ENCODE peak calls at places on chromosomes 11 and 22, in ten cellular contexts. M is fibroblast of the aortic adventitia, Q is Peyer's patch, C is left lung, F is fibroblast of pulmonary artery, G is cardiac fibroblast, D is fibroblast of villous mesenchyme, E is adrenal gland, T is HFF-Myc, L is stomach. X is an unnamed sample.

GRCh38 chr22:39559456-39560105 is 11.0 kb upstream of the CACNA1I start:
- DNase-seq in M (no peak), Q (no peak), C (no peak), F (no peak), G (no peak), D (no peak), E (no peak), T (no peak), L (no peak), X (no peak)

GRCh38 chr22:36445158-36445668 is 36.2 kb downstream of the TXN2 start:
- DNase-seq in M (peak), Q (no peak), C (no peak), F (peak), G (peak), D (peak), E (peak), T (no peak), L (no peak), X (peak)

GRCh38 chr22:16987822-16988221 is 20.2 kb downstream of the GAB4 start:
- DNase-seq in M (no peak), Q (no peak), C (no peak), F (no peak), G (no peak), D (no peak), E (no peak), T (no peak), L (no peak), X (no peak)

GRCh38 chr22:30144391-30144790 is 64.1 kb downstream of the HORMAD2 start:
- DNase-seq in M (no peak), Q (no peak), C (no peak), F (no peak), G (no peak), D (no peak), E (no peak), T (no peak), L (no peak), X (no peak)

GRCh38 chr11:57073121-57073520 is 84.4 kb downstream of the OR5AK2 start:
- DNase-seq in M (peak), Q (no peak), C (no peak), F (peak), G (peak), D (no peak), E (no peak), T (no peak), L (no peak), X (no peak)

GRCh38 chr11:133342453-133342852 is 189.8 kb downstream of the OPCML start:
- DNase-seq in M (no peak), Q (no peak), C (no peak), F (no peak), G (no peak), D (no peak), E (no peak), T (no peak), L (no peak), X (no peak)

GRCh38 chr11:113412675-113413074 is 25.1 kb downstream of the ANKK1 start:
- DNase-seq in M (no peak), Q (no peak), C (no peak), F (no peak), G (no peak), D (no peak), E (no peak), T (no peak), L (no peak), X (no peak)

GRCh38 chr22:40241200-40241763 is 63.6 kb downstream of the TNRC6B start:
- DNase-seq in M (no peak), Q (no peak), C (no peak), F (no peak), G (no peak), D (no peak), E (no peak), T (no peak), L (no peak), X (no peak)

GRCh38 chr11:100965346-100965745 is 164.3 kb downstream of the PGR start:
- DNase-seq in M (no peak), Q (no peak), C (no peak), F (no peak), G (no peak), D (no peak), E (no peak), T (no peak), L (no peak), X (no peak)

GRCh38 chr11:111155021-111155420 is 90.5 kb upstream of the POU2AF2 start:
- DNase-seq in M (peak), Q (no peak), C (no peak), F (no peak), G (peak), D (peak), E (no peak), T (no peak), L (no peak), X (no peak)

GRCh38 chr11:126284829-126285228 is 1.9 kb downstream of the TIRAP start:
- DNase-seq in M (peak), Q (peak), C (no peak), F (peak), G (peak), D (peak), E (peak), T (peak), L (peak), X (peak)

GRCh38 chr11:57458060-57458409 is 2.3 kb upstream of the RTN4RL2 start:
- DNase-seq in M (no peak), Q (no peak), C (no peak), F (no peak), G (no peak), D (no peak), E (no peak), T (no peak), L (no peak), X (no peak)

GRCh38 chr11:109432105-109432504 is 10.1 kb downstream of the C11orf87 start:
- DNase-seq in M (peak), Q (no peak), C (no peak), F (peak), G (peak), D (no peak), E (no peak), T (no peak), L (no peak), X (no peak)

GRCh38 chr11:115759622-115760527 is 255.7 kb upstream of the CADM1 start:
- DNase-seq in M (no peak), Q (no peak), C (peak), F (no peak), G (no peak), D (no peak), E (peak), T (no peak), L (no peak), X (no peak)

GRCh38 chr11:10042699-10043098 is 251.3 kb downstream of the SBF2 start:
- DNase-seq in M (no peak), Q (no peak), C (peak), F (no peak), G (no peak), D (no peak), E (no peak), T (no peak), L (no peak), X (no peak)

GRCh38 chr11:490186-490929 is 16.7 kb downstream of the RNH1 start:
- DNase-seq in M (no peak), Q (no peak), C (peak), F (no peak), G (no peak), D (no peak), E (no peak), T (no peak), L (no peak), X (no peak)

GRCh38 chr11:67022341-67022933 is 497 bp upstream of the SYT12 start:
- DNase-seq in M (peak), Q (peak), C (no peak), F (peak), G (peak), D (peak), E (peak), T (no peak), L (peak), X (no peak)

GRCh38 chr11:19436932-19437331 is 196.2 kb upstream of the E2F8 start:
- DNase-seq in M (no peak), Q (no peak), C (no peak), F (no peak), G (no peak), D (no peak), E (no peak), T (no peak), L (no peak), X (no peak)
- H3K4me3 ChIP-seq in M (no peak), Q (no peak), C (no peak), F (no peak), G (no peak), D (no peak), E (no peak), T (no peak), L (no peak), X (no peak)

DNA sequence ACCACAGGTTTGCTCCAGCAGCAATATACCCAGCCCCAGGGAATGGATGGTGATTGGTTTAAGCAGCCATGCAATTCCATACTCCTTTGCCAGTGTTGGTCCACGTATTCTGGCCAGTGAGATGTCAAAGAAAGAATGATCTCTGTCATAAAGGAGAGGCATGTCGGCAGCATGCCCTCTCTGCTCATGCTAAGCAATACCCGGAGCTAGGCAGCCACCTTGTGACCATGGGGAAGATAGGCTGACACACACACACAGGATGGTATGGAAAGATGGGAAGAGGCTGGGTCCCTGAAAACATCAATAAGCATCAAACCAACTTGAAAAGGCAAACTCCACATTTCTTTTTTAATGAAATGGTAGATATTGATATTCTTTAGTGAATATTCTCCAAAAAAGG is 5.1 kb downstream of the ABCC8 start:
- DNase-seq in M (no peak), Q (no peak), C (no peak), F (no peak), G (no peak), D (no peak), E (no peak), T (no peak), L (no peak), X (no peak)
- TF ChIP-seq CTCF in M (no peak), Q (peak), C (no peak), F (no peak), G (no peak), D (no peak), E (no peak), T (no peak), L (no peak), X (no peak)

DNA sequence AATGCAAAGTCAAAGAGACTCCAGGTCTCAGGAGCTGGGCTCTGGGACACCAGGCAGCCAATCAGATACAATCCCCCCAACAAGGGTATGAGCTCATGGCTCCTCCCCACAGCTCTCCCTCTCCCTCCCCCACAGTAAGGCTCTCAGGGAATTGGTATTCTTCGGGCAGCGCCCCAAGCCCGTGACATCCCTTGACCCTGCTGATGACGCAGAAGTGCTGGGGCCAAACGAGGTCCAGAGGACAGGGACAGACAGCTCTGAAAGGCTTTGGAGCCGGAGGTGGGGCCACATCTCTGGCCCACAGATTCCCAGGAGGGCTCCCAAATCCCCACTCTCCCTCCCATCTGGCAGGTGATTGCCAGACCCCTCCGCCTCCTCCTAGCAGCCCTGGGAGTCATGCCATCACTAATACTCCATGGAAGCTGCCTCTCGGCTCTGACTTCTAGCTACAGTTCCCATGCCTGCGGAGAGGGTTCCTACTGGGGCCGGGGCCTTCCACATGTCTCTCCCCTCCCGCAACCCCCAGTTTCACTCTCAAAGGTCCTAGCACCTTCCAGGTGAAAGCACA is 5.8 kb downstream of the USP2 start:
- DNase-seq in M (peak), Q (no peak), C (no peak), F (peak), G (peak), D (peak), E (peak), T (no peak), L (no peak), X (peak)
- H3K4me3 ChIP-seq in M (no peak), Q (no peak), C (no peak), F (no peak), G (no peak), D (no peak), E (no peak), T (no peak), L (no peak), X (no peak)

DNA sequence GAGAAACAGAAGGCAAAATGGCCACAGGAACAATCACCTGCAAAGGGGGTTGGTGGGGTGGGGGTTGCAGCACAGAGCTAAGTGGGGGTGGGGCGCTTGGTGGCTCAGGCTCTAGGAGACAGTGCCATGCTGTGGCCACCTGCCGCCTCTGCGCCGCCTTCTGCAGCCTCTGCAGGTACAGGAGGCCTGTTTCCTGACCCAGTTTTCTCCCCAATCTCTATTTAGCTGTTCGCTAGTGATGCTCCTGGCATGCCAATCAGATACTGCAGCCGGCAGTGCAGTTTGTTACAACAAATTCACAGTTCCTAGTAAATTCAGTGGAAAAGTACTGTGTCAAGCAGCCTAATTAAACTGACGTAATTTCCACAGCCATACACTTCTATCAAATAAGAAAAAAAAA is 106.4 kb downstream of the SERGEF start:
- DNase-seq in M (no peak), Q (no peak), C (peak), F (no peak), G (no peak), D (no peak), E (no peak), T (no peak), L (no peak), X (no peak)
- TF ChIP-seq CTCF in M (peak), Q (no peak), C (no peak), F (no peak), G (peak), D (no peak), E (no peak), T (no peak), L (peak), X (no peak)

DNA sequence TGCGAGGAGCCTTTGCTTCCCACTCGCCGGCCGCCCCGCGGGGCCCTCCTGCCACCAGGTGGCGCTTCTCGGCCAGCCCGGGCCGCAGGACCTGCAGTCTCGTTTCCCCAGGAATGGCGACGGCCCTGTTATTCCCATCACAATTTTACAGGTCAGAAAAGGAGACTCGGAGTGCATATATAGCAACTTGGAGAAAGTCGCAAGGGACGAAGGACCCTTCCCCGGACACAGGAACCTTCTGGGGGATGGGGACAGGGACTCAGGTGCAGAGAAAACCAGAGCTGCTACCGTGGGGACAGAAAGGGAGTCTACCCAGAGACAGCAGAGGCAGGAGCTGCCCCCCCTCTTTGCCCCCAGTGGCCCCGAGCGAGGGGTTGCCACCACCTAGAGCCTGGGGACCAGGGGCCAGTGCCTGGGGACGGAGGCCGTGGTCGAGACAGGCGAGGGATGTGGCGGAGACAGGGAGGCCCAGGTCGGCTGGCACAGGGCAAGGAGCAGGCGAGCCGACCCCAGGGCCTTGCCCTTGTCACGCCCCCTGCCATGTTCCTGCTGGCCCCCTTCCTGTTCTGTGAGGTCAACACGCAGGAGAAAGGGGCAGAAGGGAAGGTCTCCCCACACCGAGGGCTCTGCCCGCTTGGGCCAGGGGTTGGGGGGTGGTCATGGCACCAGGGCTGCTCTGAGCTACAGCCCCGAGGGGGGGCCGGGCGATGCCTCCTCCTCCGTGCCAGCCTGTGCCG is 3.5 kb upstream of the KRTAP5-6 start:
- DNase-seq in M (peak), Q (peak), C (peak), F (peak), G (peak), D (peak), E (peak), T (peak), L (peak), X (peak)
- H3K4me3 ChIP-seq in M (peak), Q (peak), C (peak), F (no peak), G (peak), D (peak), E (no peak), T (peak), L (peak), X (peak)

GRCh38 chr22:50718352-50718709 is 19.7 kb upstream of the ACR start:
- DNase-seq in M (no peak), Q (no peak), C (peak), F (no peak), G (no peak), D (no peak), E (no peak), T (no peak), L (no peak), X (no peak)

GRCh38 chr22:50716291-50717024 is 21.5 kb upstream of the ACR start:
- DNase-seq in M (no peak), Q (no peak), C (peak), F (no peak), G (no peak), D (no peak), E (no peak), T (no peak), L (no peak), X (no peak)

GRCh38 chr22:50719814-50720300 is 18.1 kb upstream of the ACR start:
- DNase-seq in M (no peak), Q (no peak), C (no peak), F (no peak), G (no peak), D (no peak), E (no peak), T (no peak), L (no peak), X (no peak)

GRCh38 chr22:50715776-50716175 is 22.2 kb upstream of the ACR start:
- DNase-seq in M (no peak), Q (no peak), C (peak), F (no peak), G (no peak), D (no peak), E (no peak), T (no peak), L (no peak), X (no peak)

GRCh38 chr22:50717709-50718351 is 20.2 kb upstream of the ACR start:
- DNase-seq in M (no peak), Q (no peak), C (peak), F (no peak), G (no peak), D (no peak), E (no peak), T (no peak), L (no peak), X (no peak)
- TF ChIP-seq CTCF in M (no peak), Q (no peak), C (no peak), F (no peak), G (no peak), D (no peak), E (no peak), T (no peak), L (no peak), X (no peak)